ENCODE peak calls at places on chromosomes 11 and 22, in ten cellular contexts. One of them, this sample, is unnamed.

GRCh38 chr11:10387209-10388083 is 67.6 kb upstream of the AMPD3 start:
- DNase-seq in activated T-helper 1 cell treated with anti-CD3 and anti-CD28 coated beads, Interleukin-2, amount 50 U/mL, for 16 hours: no peak
- DNase-seq in stromal cell of bone marrow: peak
- DNase-seq in stimulated activated CD8-positive, alpha-beta memory T cell treated with anti-CD3 and anti-CD28 coated beads, Interleukin-15, amount 100 ng/mL, for 1 hour: no peak
- DNase-seq in AG20443: peak
- DNase-seq in GM12865: no peak
- DNase-seq in HS-5: no peak
- DNase-seq in cardiac muscle cell: no peak
- DNase-seq in stimulated activated CD4-positive, alpha-beta T cell treated with anti-CD3 and anti-CD28 coated beads, Interleukin-2, amount 100 ng/mL, for 4 hours: no peak
- DNase-seq in NCI-H1930: no peak
- DNase-seq in this sample: no peak

GRCh38 chr11:110613526-110613925 is 98.7 kb downstream of the ARHGAP20 start:
- DNase-seq in activated T-helper 1 cell treated with anti-CD3 and anti-CD28 coated beads, Interleukin-2, amount 50 U/mL, for 16 hours: no peak
- DNase-seq in stromal cell of bone marrow: no peak
- DNase-seq in stimulated activated CD8-positive, alpha-beta memory T cell treated with anti-CD3 and anti-CD28 coated beads, Interleukin-15, amount 100 ng/mL, for 1 hour: no peak
- DNase-seq in AG20443: peak
- DNase-seq in GM12865: no peak
- DNase-seq in HS-5: no peak
- DNase-seq in cardiac muscle cell: no peak
- DNase-seq in stimulated activated CD4-positive, alpha-beta T cell treated with anti-CD3 and anti-CD28 coated beads, Interleukin-2, amount 100 ng/mL, for 4 hours: no peak
- DNase-seq in NCI-H1930: no peak
- DNase-seq in this sample: no peak

GRCh38 chr22:43511276-43511910 is 99.6 kb downstream of the MPPED1 start:
- DNase-seq in activated T-helper 1 cell treated with anti-CD3 and anti-CD28 coated beads, Interleukin-2, amount 50 U/mL, for 16 hours: no peak
- DNase-seq in stromal cell of bone marrow: no peak
- DNase-seq in stimulated activated CD8-positive, alpha-beta memory T cell treated with anti-CD3 and anti-CD28 coated beads, Interleukin-15, amount 100 ng/mL, for 1 hour: no peak
- DNase-seq in AG20443: no peak
- DNase-seq in GM12865: no peak
- DNase-seq in HS-5: no peak
- DNase-seq in cardiac muscle cell: no peak
- DNase-seq in stimulated activated CD4-positive, alpha-beta T cell treated with anti-CD3 and anti-CD28 coated beads, Interleukin-2, amount 100 ng/mL, for 4 hours: no peak
- DNase-seq in NCI-H1930: no peak
- DNase-seq in this sample: no peak

GRCh38 chr11:93740802-93741093 is 547 bp downstream of the TAF1D start:
- DNase-seq in activated T-helper 1 cell treated with anti-CD3 and anti-CD28 coated beads, Interleukin-2, amount 50 U/mL, for 16 hours: peak
- DNase-seq in stromal cell of bone marrow: peak
- DNase-seq in stimulated activated CD8-positive, alpha-beta memory T cell treated with anti-CD3 and anti-CD28 coated beads, Interleukin-15, amount 100 ng/mL, for 1 hour: peak
- DNase-seq in AG20443: peak
- DNase-seq in GM12865: peak
- DNase-seq in HS-5: no peak
- DNase-seq in cardiac muscle cell: peak
- DNase-seq in stimulated activated CD4-positive, alpha-beta T cell treated with anti-CD3 and anti-CD28 coated beads, Interleukin-2, amount 100 ng/mL, for 4 hours: peak
- DNase-seq in NCI-H1930: peak
- DNase-seq in this sample: peak

GRCh38 chr11:8096575-8096974 is 15.6 kb downstream of the TUB start:
- DNase-seq in activated T-helper 1 cell treated with anti-CD3 and anti-CD28 coated beads, Interleukin-2, amount 50 U/mL, for 16 hours: no peak
- DNase-seq in stromal cell of bone marrow: no peak
- DNase-seq in stimulated activated CD8-positive, alpha-beta memory T cell treated with anti-CD3 and anti-CD28 coated beads, Interleukin-15, amount 100 ng/mL, for 1 hour: no peak
- DNase-seq in AG20443: no peak
- DNase-seq in GM12865: no peak
- DNase-seq in HS-5: no peak
- DNase-seq in cardiac muscle cell: no peak
- DNase-seq in stimulated activated CD4-positive, alpha-beta T cell treated with anti-CD3 and anti-CD28 coated beads, Interleukin-2, amount 100 ng/mL, for 4 hours: no peak
- DNase-seq in NCI-H1930: no peak
- DNase-seq in this sample: no peak

GRCh38 chr11:17915500-17916143 is 97.2 kb downstream of the SERGEF start:
- DNase-seq in activated T-helper 1 cell treated with anti-CD3 and anti-CD28 coated beads, Interleukin-2, amount 50 U/mL, for 16 hours: no peak
- DNase-seq in stromal cell of bone marrow: no peak
- DNase-seq in stimulated activated CD8-positive, alpha-beta memory T cell treated with anti-CD3 and anti-CD28 coated beads, Interleukin-15, amount 100 ng/mL, for 1 hour: no peak
- DNase-seq in AG20443: no peak
- DNase-seq in GM12865: no peak
- DNase-seq in HS-5: no peak
- DNase-seq in cardiac muscle cell: no peak
- DNase-seq in stimulated activated CD4-positive, alpha-beta T cell treated with anti-CD3 and anti-CD28 coated beads, Interleukin-2, amount 100 ng/mL, for 4 hours: no peak
- DNase-seq in NCI-H1930: no peak
- DNase-seq in this sample: no peak

GRCh38 chr11:25927391-25927790 is 404.5 kb upstream of the ANO3 start:
- DNase-seq in activated T-helper 1 cell treated with anti-CD3 and anti-CD28 coated beads, Interleukin-2, amount 50 U/mL, for 16 hours: no peak
- DNase-seq in stromal cell of bone marrow: no peak
- DNase-seq in stimulated activated CD8-positive, alpha-beta memory T cell treated with anti-CD3 and anti-CD28 coated beads, Interleukin-15, amount 100 ng/mL, for 1 hour: no peak
- DNase-seq in AG20443: no peak
- DNase-seq in GM12865: no peak
- DNase-seq in HS-5: no peak
- DNase-seq in cardiac muscle cell: no peak
- DNase-seq in stimulated activated CD4-positive, alpha-beta T cell treated with anti-CD3 and anti-CD28 coated beads, Interleukin-2, amount 100 ng/mL, for 4 hours: no peak
- DNase-seq in NCI-H1930: no peak
- DNase-seq in this sample: no peak

GRCh38 chr22:39820266-39820665 is 73.3 kb downstream of the ENTHD1 start:
- DNase-seq in activated T-helper 1 cell treated with anti-CD3 and anti-CD28 coated beads, Interleukin-2, amount 50 U/mL, for 16 hours: no peak
- DNase-seq in stromal cell of bone marrow: peak
- DNase-seq in stimulated activated CD8-positive, alpha-beta memory T cell treated with anti-CD3 and anti-CD28 coated beads, Interleukin-15, amount 100 ng/mL, for 1 hour: no peak
- DNase-seq in AG20443: peak
- DNase-seq in GM12865: no peak
- DNase-seq in HS-5: peak
- DNase-seq in cardiac muscle cell: no peak
- DNase-seq in stimulated activated CD4-positive, alpha-beta T cell treated with anti-CD3 and anti-CD28 coated beads, Interleukin-2, amount 100 ng/mL, for 4 hours: no peak
- DNase-seq in NCI-H1930: no peak
- DNase-seq in this sample: no peak

GRCh38 chr11:38594881-38595280 is 1996.8 kb upstream of the RAG2 start:
- DNase-seq in activated T-helper 1 cell treated with anti-CD3 and anti-CD28 coated beads, Interleukin-2, amount 50 U/mL, for 16 hours: no peak
- DNase-seq in stromal cell of bone marrow: no peak
- DNase-seq in stimulated activated CD8-positive, alpha-beta memory T cell treated with anti-CD3 and anti-CD28 coated beads, Interleukin-15, amount 100 ng/mL, for 1 hour: no peak
- DNase-seq in AG20443: no peak
- DNase-seq in GM12865: peak
- DNase-seq in HS-5: no peak
- DNase-seq in cardiac muscle cell: no peak
- DNase-seq in stimulated activated CD4-positive, alpha-beta T cell treated with anti-CD3 and anti-CD28 coated beads, Interleukin-2, amount 100 ng/mL, for 4 hours: no peak
- DNase-seq in NCI-H1930: no peak
- DNase-seq in this sample: no peak

GRCh38 chr22:49046546-49047305 is 780.9 kb downstream of the BRD1 start:
- DNase-seq in activated T-helper 1 cell treated with anti-CD3 and anti-CD28 coated beads, Interleukin-2, amount 50 U/mL, for 16 hours: no peak
- DNase-seq in stromal cell of bone marrow: no peak
- DNase-seq in stimulated activated CD8-positive, alpha-beta memory T cell treated with anti-CD3 and anti-CD28 coated beads, Interleukin-15, amount 100 ng/mL, for 1 hour: no peak
- DNase-seq in AG20443: no peak
- DNase-seq in GM12865: no peak
- DNase-seq in HS-5: no peak
- DNase-seq in cardiac muscle cell: peak
- DNase-seq in stimulated activated CD4-positive, alpha-beta T cell treated with anti-CD3 and anti-CD28 coated beads, Interleukin-2, amount 100 ng/mL, for 4 hours: peak
- DNase-seq in NCI-H1930: peak
- DNase-seq in this sample: peak

GRCh38 chr22:42356547-42356946 is 75.7 kb downstream of the NFAM1 start:
- DNase-seq in activated T-helper 1 cell treated with anti-CD3 and anti-CD28 coated beads, Interleukin-2, amount 50 U/mL, for 16 hours: no peak
- DNase-seq in stromal cell of bone marrow: no peak
- DNase-seq in stimulated activated CD8-positive, alpha-beta memory T cell treated with anti-CD3 and anti-CD28 coated beads, Interleukin-15, amount 100 ng/mL, for 1 hour: no peak
- DNase-seq in AG20443: no peak
- DNase-seq in GM12865: peak
- DNase-seq in HS-5: no peak
- DNase-seq in cardiac muscle cell: no peak
- DNase-seq in stimulated activated CD4-positive, alpha-beta T cell treated with anti-CD3 and anti-CD28 coated beads, Interleukin-2, amount 100 ng/mL, for 4 hours: no peak
- DNase-seq in NCI-H1930: no peak
- DNase-seq in this sample: no peak

GRCh38 chr11:120089036-120090001 is 48.6 kb downstream of the TRIM29 start:
- DNase-seq in activated T-helper 1 cell treated with anti-CD3 and anti-CD28 coated beads, Interleukin-2, amount 50 U/mL, for 16 hours: no peak
- DNase-seq in stromal cell of bone marrow: no peak
- DNase-seq in stimulated activated CD8-positive, alpha-beta memory T cell treated with anti-CD3 and anti-CD28 coated beads, Interleukin-15, amount 100 ng/mL, for 1 hour: no peak
- DNase-seq in AG20443: no peak
- DNase-seq in GM12865: no peak
- DNase-seq in HS-5: no peak
- DNase-seq in cardiac muscle cell: no peak
- DNase-seq in stimulated activated CD4-positive, alpha-beta T cell treated with anti-CD3 and anti-CD28 coated beads, Interleukin-2, amount 100 ng/mL, for 4 hours: no peak
- DNase-seq in NCI-H1930: no peak
- DNase-seq in this sample: no peak

GRCh38 chr11:3810951-3811350 is 2.6 kb downstream of the PGAP2 start:
- DNase-seq in activated T-helper 1 cell treated with anti-CD3 and anti-CD28 coated beads, Interleukin-2, amount 50 U/mL, for 16 hours: no peak
- DNase-seq in stromal cell of bone marrow: no peak
- DNase-seq in stimulated activated CD8-positive, alpha-beta memory T cell treated with anti-CD3 and anti-CD28 coated beads, Interleukin-15, amount 100 ng/mL, for 1 hour: no peak
- DNase-seq in AG20443: no peak
- DNase-seq in GM12865: no peak
- DNase-seq in HS-5: no peak
- DNase-seq in cardiac muscle cell: no peak
- DNase-seq in stimulated activated CD4-positive, alpha-beta T cell treated with anti-CD3 and anti-CD28 coated beads, Interleukin-2, amount 100 ng/mL, for 4 hours: no peak
- DNase-seq in NCI-H1930: no peak
- DNase-seq in this sample: no peak

This sample was measured in GM12864.